ENCODE peak calls at places on chromosomes 13 and 19, in seven cellular contexts. C is uterus; Z is HS-27A; U is activated T-cell treated with anti-CD3 and anti-CD28 coated beads, Interleukin-2, amount 50 U/mL, for 72 hours; B is H4; N is AG04449; O is ureter. Q is an unnamed sample.

GRCh38 chr13:43831088-43831487 is 44.3 kb upstream of the ENOX1 start:
- DNase-seq in B (no peak), C (no peak), U (no peak), N (no peak), Z (no peak), O (no peak), Q (no peak)

GRCh38 chr13:111114362-111115050 is 604 bp upstream of the ARHGEF7 start:
- DNase-seq in B (no peak), N (no peak), U (peak), C (peak), O (no peak), Z (no peak), Q (no peak)

GRCh38 chr13:106371024-106371423 is 164.4 kb downstream of the EFNB2 start:
- DNase-seq in C (no peak), N (no peak), B (no peak), U (no peak), Z (no peak), O (no peak), Q (no peak)

GRCh38 chr19:402786-403185 is 6.2 kb downstream of the C2CD4C start:
- DNase-seq in Z (no peak), C (peak), O (no peak), N (no peak), U (no peak), B (no peak), Q (no peak)

GRCh38 chr13:59178344-59178743 is 985.4 kb downstream of the DIAPH3 start:
- DNase-seq in B (no peak), N (no peak), Z (no peak), C (no peak), O (no peak), U (no peak), Q (no peak)

GRCh38 chr13:51723529-51723928 is 80.4 kb downstream of the DHRS12 start:
- DNase-seq in B (no peak), O (no peak), C (no peak), N (no peak), U (no peak), Z (no peak), Q (no peak)

GRCh38 chr13:49044849-49045248 is 69.1 kb downstream of the FNDC3A start:
- DNase-seq in C (no peak), U (no peak), Z (no peak), B (no peak), O (no peak), N (no peak), Q (no peak)

GRCh38 chr19:19064811-19065745 is 1.3 kb downstream of the SLC25A42 start:
- DNase-seq in B (no peak), Z (no peak), N (no peak), C (no peak), U (peak), O (no peak), Q (no peak)

GRCh38 chr13:48945626-48946025 is 30.1 kb upstream of the FNDC3A start:
- DNase-seq in C (no peak), U (no peak), O (no peak), N (no peak), B (no peak), Z (no peak), Q (no peak)

GRCh38 chr19:29665215-29665825 is at the start of gene PLEKHF1:
- DNase-seq in O (peak), N (no peak), B (peak), C (peak), Z (no peak), U (peak), Q (no peak)

GRCh38 chr19:38729653-38730469 is 14.4 kb downstream of the CAPN12 start:
- DNase-seq in B (peak), N (no peak), O (no peak), Z (no peak), U (peak), C (peak), Q (no peak)

GRCh38 chr19:5996598-5997320 is 18.8 kb upstream of the RANBP3 start:
- DNase-seq in N (no peak), Z (no peak), O (no peak), C (no peak), U (no peak), B (no peak), Q (no peak)

GRCh38 chr19:41584931-41585330 is 9.0 kb downstream of the CEACAM21 start:
- DNase-seq in C (no peak), N (no peak), Z (no peak), B (no peak), U (no peak), O (no peak), Q (no peak)

GRCh38 chr19:3580156-3580955 is 4.9 kb upstream of the GIPC3 start:
- DNase-seq in U (no peak), Z (peak), C (no peak), N (peak), O (no peak), B (peak), Q (peak)

GRCh38 chr19:18173572-18174294 is at the start of gene IFI30:
- DNase-seq in O (peak), Z (no peak), B (peak), N (no peak), U (peak), C (peak), Q (no peak)

GRCh38 chr13:101773062-101773461 is 320.6 kb downstream of the ITGBL1 start:
- DNase-seq in O (no peak), C (no peak), B (no peak), Z (no peak), U (no peak), N (no peak), Q (no peak)